ENCODE peak calls at places on chromosomes 6 and 20, in seven cellular contexts. H, A, I, Q, R, C and O are unnamed samples.

GRCh38 chr6:169337881-169338445 is 84.3 kb upstream of the THBS2 start:
- DNase-seq in I (no peak), Q (no peak), R (no peak), A (no peak), H (no peak), C (no peak), O (no peak)

GRCh38 chr6:138109042-138109997 is 2.1 kb upstream of the PERP start:
- DNase-seq in H (peak; percentile 70), I (peak; percentile 63), R (peak; percentile 55), C (peak; percentile 94), A (no peak), Q (no peak), O (peak; percentile 71)

GRCh38 chr20:24208652-24209051 is 220.1 kb upstream of the GGTLC1 start:
- DNase-seq in A (no peak), R (peak; percentile 79), Q (peak; percentile 65), C (no peak), I (no peak), H (no peak), O (no peak)

GRCh38 chr20:47785321-47785899 is at the start of gene SULF2:
- DNase-seq in I (peak; percentile 35), H (no peak), C (no peak), R (peak; percentile 42), Q (no peak), A (no peak), O (peak; percentile 18)

GRCh38 chr20:47453167-47453782 is 48.4 kb upstream of the NCOA3 start:
- DNase-seq in R (peak; percentile 73), C (peak; percentile 92), H (peak; percentile 93), Q (no peak), I (no peak), A (no peak), O (peak; percentile 92)

GRCh38 chr6:109393882-109394281 is 11.6 kb upstream of the CD164 start:
- DNase-seq in R (no peak), I (no peak), A (no peak), C (peak; percentile 35), Q (no peak), H (peak; percentile 22), O (peak; percentile 60)

GRCh38 chr6:167157414-167157813 is 366 bp downstream of the GPR31 start:
- DNase-seq in C (no peak), Q (no peak), H (no peak), A (no peak), R (no peak), I (no peak), O (no peak)

GRCh38 chr6:111478064-111478476 is 4.9 kb downstream of the REV3L start:
- DNase-seq in I (no peak), Q (no peak), A (no peak), H (peak; percentile 55), R (peak; percentile 65), C (peak; percentile 6), O (peak; percentile 53)

GRCh38 chr6:39040080-39040673 is 8.4 kb upstream of the GLP1R start:
- DNase-seq in I (no peak), C (no peak), H (no peak), R (no peak), Q (no peak), A (no peak), O (no peak)

GRCh38 chr6:39041072-39041471 is 7.5 kb upstream of the GLP1R start:
- DNase-seq in R (no peak), A (no peak), C (no peak), I (no peak), H (no peak), Q (no peak), O (no peak)

GRCh38 chr6:39047434-39048327 is 900 bp upstream of the GLP1R start:
- DNase-seq in R (no peak), I (no peak), H (no peak), C (no peak), Q (peak; percentile 17), A (no peak), O (no peak)

GRCh38 chr6:39044181-39044580 is 4.4 kb upstream of the GLP1R start:
- DNase-seq in R (no peak), A (no peak), I (no peak), C (no peak), H (no peak), Q (no peak), O (no peak)

GRCh38 chr6:39043776-39044175 is 4.8 kb upstream of the GLP1R start:
- DNase-seq in I (no peak), Q (no peak), A (no peak), H (no peak), R (no peak), C (no peak), O (no peak)
- H2BK120ac ChIP-seq in I (no peak overlapping the region), Q (no peak overlapping the region), A (no peak overlapping the region), H (no peak overlapping the region), R (no peak overlapping the region), C (no peak overlapping the region), O (no peak overlapping the region)

DNA sequence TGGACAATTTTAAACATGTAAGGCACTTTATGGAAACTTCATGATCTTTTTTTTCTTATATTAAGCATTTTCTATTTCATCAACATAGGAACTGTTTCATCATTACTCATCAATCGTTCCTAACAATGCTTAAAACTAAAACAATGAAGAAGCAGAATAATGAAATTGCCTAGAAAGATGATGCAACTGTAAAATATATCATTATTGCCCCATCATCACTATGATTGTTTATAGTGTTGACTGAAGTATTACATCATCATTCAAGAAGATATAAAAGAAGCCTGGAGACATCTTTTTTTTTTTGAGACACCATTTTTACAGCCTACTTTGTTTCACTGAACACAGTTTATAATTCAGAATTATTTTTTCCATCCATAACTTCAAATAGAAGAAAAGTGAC is 147.2 kb downstream of the TRDN start:
- DNase-seq in R (no peak), C (no peak), H (no peak), Q (no peak), A (no peak), I (no peak), O (no peak)
- H2BK120ac ChIP-seq in R (no peak overlapping the region), C (no peak overlapping the region), H (no peak overlapping the region), Q (no peak overlapping the region), A (no peak overlapping the region), I (no peak overlapping the region), O (no peak overlapping the region)

GRCh38 chr6:97630592-97630991 is 347.6 kb upstream of the MMS22L start:
- DNase-seq in C (peak; percentile 19), Q (no peak), I (no peak), R (no peak), A (no peak), H (peak; percentile 41), O (no peak)

GRCh38 chr6:97621111-97621510 is 338.1 kb upstream of the MMS22L start:
- DNase-seq in R (no peak), Q (no peak), C (no peak), I (no peak), H (no peak), A (no peak), O (no peak)

GRCh38 chr6:97632392-97632791 is 349.4 kb upstream of the MMS22L start:
- DNase-seq in I (no peak), R (no peak), C (no peak), A (no peak), H (no peak), Q (no peak), O (no peak)

GRCh38 chr6:97626586-97627441 is 343.8 kb upstream of the MMS22L start:
- DNase-seq in R (no peak), I (peak; percentile 5), Q (no peak), A (no peak), H (peak; percentile 3), C (no peak), O (peak; percentile 5)
- H2BK120ac ChIP-seq in R (no peak overlapping the region), I (no peak overlapping the region), Q (no peak overlapping the region), A (no peak overlapping the region), H (no peak overlapping the region), C (no peak overlapping the region), O (no peak overlapping the region)

GRCh38 chr6:105035299-105035698 is 78.4 kb downstream of the LIN28B start:
- DNase-seq in R (no peak), A (no peak), I (peak; percentile 74), H (no peak), C (no peak), Q (no peak), O (no peak)
- H2BK120ac ChIP-seq in R (no peak overlapping the region), A (no peak overlapping the region), I (no peak overlapping the region), H (no peak overlapping the region), C (no peak overlapping the region), Q (no peak overlapping the region), O (no peak overlapping the region)

DNA sequence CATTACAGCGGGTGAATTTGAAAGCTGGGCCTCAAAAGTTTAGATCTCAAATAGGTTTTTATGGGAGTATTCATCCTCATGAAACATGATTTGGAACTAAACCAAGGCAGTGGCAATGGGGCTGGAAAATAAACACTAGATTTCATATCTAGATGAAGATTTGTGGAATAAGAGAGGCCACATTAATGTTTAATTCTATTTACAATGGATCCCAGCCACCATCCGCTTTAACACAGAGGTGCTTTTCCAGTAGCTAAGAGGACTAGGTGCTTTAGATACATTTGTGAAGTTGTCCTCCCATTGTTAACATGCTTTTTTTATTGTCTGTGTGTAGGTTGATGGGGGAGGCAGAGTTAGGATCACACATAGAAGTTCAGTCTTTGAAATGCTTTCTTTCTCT is 28.0 kb upstream of the GFRAL start:
- DNase-seq in H (no peak), C (no peak), R (no peak), I (no peak), Q (no peak), A (no peak), O (no peak)
- H2BK120ac ChIP-seq in H (no peak overlapping the region), C (no peak overlapping the region), R (no peak overlapping the region), I (no peak overlapping the region), Q (no peak overlapping the region), A (no peak overlapping the region), O (no peak overlapping the region)

GRCh38 chr6:548517-548916 is 108.4 kb downstream of the HUS1B start:
- DNase-seq in C (no peak), R (no peak), H (no peak), A (no peak), Q (no peak), I (no peak), O (no peak)

GRCh38 chr6:551405-551804 is 105.5 kb downstream of the HUS1B start:
- DNase-seq in Q (peak; percentile 79), A (peak; percentile 47), R (peak; percentile 91), C (no peak), I (peak; percentile 23), H (peak; percentile 51), O (peak; percentile 64)

GRCh38 chr6:548091-548490 is 108.8 kb downstream of the HUS1B start:
- DNase-seq in H (no peak), I (no peak), Q (no peak), A (no peak), R (no peak), C (no peak), O (no peak)

GRCh38 chr6:549901-550300 is 107.0 kb downstream of the HUS1B start:
- DNase-seq in R (no peak), C (no peak), A (no peak), I (no peak), Q (no peak), H (no peak), O (no peak)

GRCh38 chr6:551829-552350 is 105.0 kb downstream of the HUS1B start:
- DNase-seq in A (no peak), R (peak; percentile 28), I (no peak), Q (no peak), H (no peak), C (no peak), O (no peak)
- H2BK120ac ChIP-seq in A (no peak overlapping the region), R (no peak overlapping the region), I (no peak overlapping the region), Q (no peak overlapping the region), H (no peak overlapping the region), C (no peak overlapping the region), O (no peak overlapping the region)

DNA sequence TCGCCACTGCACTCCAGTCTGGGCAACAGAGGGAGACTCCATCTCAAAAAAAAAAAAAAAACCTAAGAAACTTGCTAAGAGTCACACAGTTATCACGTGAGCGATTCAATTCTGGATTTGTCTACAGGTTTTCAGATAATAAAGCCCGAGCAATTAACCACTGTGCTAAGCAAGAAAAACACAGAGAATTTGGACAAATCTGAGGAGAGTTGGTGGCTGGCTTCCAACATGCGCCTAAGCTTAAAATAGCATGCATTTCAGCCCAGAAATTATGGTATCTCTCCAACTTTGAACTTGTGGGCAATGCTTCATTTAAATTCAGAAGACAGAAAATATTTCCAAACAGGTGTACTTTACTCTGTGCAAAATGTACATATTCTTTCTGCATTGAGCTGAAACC is 232.9 kb downstream of the TSHZ2 start:
- DNase-seq in R (no peak), I (no peak), A (no peak), Q (no peak), C (no peak), H (no peak), O (no peak)
- H2BK120ac ChIP-seq in R (no peak overlapping the region), I (no peak overlapping the region), A (no peak overlapping the region), Q (no peak overlapping the region), C (no peak overlapping the region), H (no peak overlapping the region), O (no peak overlapping the region)